ENCODE peak calls at places on chromosomes 4 and X, in ten cellular contexts. One of them, this sample, is unnamed.

GRCh38 chr4:61572160-61572559 is 372.0 kb downstream of the ADGRL3 start:
- DNase-seq in transverse colon: no peak
- DNase-seq in left ventricle myocardium inferior: no peak
- DNase-seq in suprapubic skin: no peak
- DNase-seq in fibroblast of mammary gland: peak; percentile 24
- DNase-seq in fibroblast of pulmonary artery: peak; percentile 58
- DNase-seq in mucosa of descending colon: no peak
- DNase-seq in body of pancreas: no peak
- DNase-seq in lower leg skin: no peak
- DNase-seq in GM23248: no peak
- DNase-seq in this sample: no peak

GRCh38 chrX:113741744-113742143 is 842.1 kb upstream of the HTR2C start:
- DNase-seq in transverse colon: no peak
- DNase-seq in left ventricle myocardium inferior: no peak
- DNase-seq in suprapubic skin: no peak
- DNase-seq in fibroblast of mammary gland: peak; percentile 50
- DNase-seq in fibroblast of pulmonary artery: peak; percentile 55
- DNase-seq in mucosa of descending colon: no peak
- DNase-seq in body of pancreas: no peak
- DNase-seq in lower leg skin: no peak
- DNase-seq in GM23248: peak; percentile 60
- DNase-seq in this sample: no peak

GRCh38 chr4:121147923-121148443 is 16.1 kb downstream of the TNIP3 start:
- DNase-seq in transverse colon: no peak
- DNase-seq in left ventricle myocardium inferior: no peak
- DNase-seq in suprapubic skin: no peak
- DNase-seq in fibroblast of mammary gland: peak; percentile 70
- DNase-seq in fibroblast of pulmonary artery: no peak
- DNase-seq in mucosa of descending colon: no peak
- DNase-seq in body of pancreas: no peak
- DNase-seq in lower leg skin: no peak
- DNase-seq in GM23248: peak; percentile 84
- DNase-seq in this sample: no peak

GRCh38 chr4:185504098-185505047 is 30.9 kb downstream of the PDLIM3 start:
- DNase-seq in transverse colon: peak; percentile 82
- DNase-seq in left ventricle myocardium inferior: peak; percentile 83
- DNase-seq in suprapubic skin: no peak
- DNase-seq in fibroblast of mammary gland: no peak
- DNase-seq in fibroblast of pulmonary artery: peak; percentile 75
- DNase-seq in mucosa of descending colon: peak; percentile 80
- DNase-seq in body of pancreas: peak; percentile 34
- DNase-seq in lower leg skin: no peak
- DNase-seq in GM23248: peak; percentile 48
- DNase-seq in this sample: peak; percentile 89

GRCh38 chrX:67789536-67789935 is 245.7 kb downstream of the AR start:
- DNase-seq in transverse colon: no peak
- DNase-seq in left ventricle myocardium inferior: no peak
- DNase-seq in suprapubic skin: no peak
- DNase-seq in fibroblast of mammary gland: no peak
- DNase-seq in fibroblast of pulmonary artery: no peak
- DNase-seq in mucosa of descending colon: no peak
- DNase-seq in body of pancreas: no peak
- DNase-seq in lower leg skin: no peak
- DNase-seq in GM23248: no peak
- DNase-seq in this sample: no peak

GRCh38 chr4:169040559-169041261 is 30.7 kb upstream of the CBR4 start:
- DNase-seq in transverse colon: peak; percentile 43
- DNase-seq in left ventricle myocardium inferior: no peak
- DNase-seq in suprapubic skin: no peak
- DNase-seq in fibroblast of mammary gland: no peak
- DNase-seq in fibroblast of pulmonary artery: no peak
- DNase-seq in mucosa of descending colon: no peak
- DNase-seq in body of pancreas: peak; percentile 30
- DNase-seq in lower leg skin: peak; percentile 18
- DNase-seq in GM23248: no peak
- DNase-seq in this sample: peak; percentile 56

GRCh38 chr4:1711055-1711905 is 839 bp downstream of the SLBP start:
- DNase-seq in transverse colon: peak; percentile 63
- DNase-seq in left ventricle myocardium inferior: peak; percentile 50
- DNase-seq in suprapubic skin: no peak
- DNase-seq in fibroblast of mammary gland: peak; percentile 59
- DNase-seq in fibroblast of pulmonary artery: peak; percentile 63
- DNase-seq in mucosa of descending colon: peak; percentile 79
- DNase-seq in body of pancreas: peak; percentile 68
- DNase-seq in lower leg skin: peak; percentile 92
- DNase-seq in GM23248: peak; percentile 83
- DNase-seq in this sample: peak; percentile 57

GRCh38 chrX:118802857-118803256 is 20.8 kb upstream of the ZCCHC12 start:
- DNase-seq in transverse colon: no peak
- DNase-seq in left ventricle myocardium inferior: no peak
- DNase-seq in suprapubic skin: no peak
- DNase-seq in fibroblast of mammary gland: peak; percentile 58
- DNase-seq in fibroblast of pulmonary artery: peak; percentile 83
- DNase-seq in mucosa of descending colon: no peak
- DNase-seq in body of pancreas: no peak
- DNase-seq in lower leg skin: no peak
- DNase-seq in GM23248: peak; percentile 17
- DNase-seq in this sample: peak; percentile 9

GRCh38 chr4:90126805-90127204 is 389 bp upstream of the CCSER1 start:
- DNase-seq in transverse colon: no peak
- DNase-seq in left ventricle myocardium inferior: no peak
- DNase-seq in suprapubic skin: no peak
- DNase-seq in fibroblast of mammary gland: no peak
- DNase-seq in fibroblast of pulmonary artery: no peak
- DNase-seq in mucosa of descending colon: no peak
- DNase-seq in body of pancreas: no peak
- DNase-seq in lower leg skin: no peak
- DNase-seq in GM23248: no peak
- DNase-seq in this sample: no peak

GRCh38 chrX:47497274-47497673 is 14.3 kb upstream of the ZNF41 start:
- DNase-seq in transverse colon: no peak
- DNase-seq in left ventricle myocardium inferior: no peak
- DNase-seq in suprapubic skin: no peak
- DNase-seq in fibroblast of mammary gland: peak; percentile 51
- DNase-seq in fibroblast of pulmonary artery: peak; percentile 57
- DNase-seq in mucosa of descending colon: no peak
- DNase-seq in body of pancreas: no peak
- DNase-seq in lower leg skin: no peak
- DNase-seq in GM23248: peak; percentile 61
- DNase-seq in this sample: peak; percentile 5

GRCh38 chr4:10926025-10926424 is 241.5 kb upstream of the CLNK start:
- DNase-seq in transverse colon: no peak
- DNase-seq in left ventricle myocardium inferior: no peak
- DNase-seq in suprapubic skin: no peak
- DNase-seq in fibroblast of mammary gland: peak; percentile 48
- DNase-seq in fibroblast of pulmonary artery: no peak
- DNase-seq in mucosa of descending colon: no peak
- DNase-seq in body of pancreas: no peak
- DNase-seq in lower leg skin: no peak
- DNase-seq in GM23248: peak; percentile 46
- DNase-seq in this sample: no peak

GRCh38 chrX:50579955-50580354 is 109.3 kb upstream of the DGKK start:
- DNase-seq in transverse colon: peak; percentile 29
- DNase-seq in left ventricle myocardium inferior: no peak
- DNase-seq in suprapubic skin: no peak
- DNase-seq in fibroblast of mammary gland: peak; percentile 71
- DNase-seq in fibroblast of pulmonary artery: peak; percentile 74
- DNase-seq in mucosa of descending colon: no peak
- DNase-seq in body of pancreas: peak; percentile 63
- DNase-seq in lower leg skin: no peak
- DNase-seq in GM23248: peak; percentile 53
- DNase-seq in this sample: peak; percentile 65

GRCh38 chrX:22135994-22136684 is 104.0 kb downstream of the PHEX start:
- DNase-seq in transverse colon: no peak
- DNase-seq in left ventricle myocardium inferior: no peak
- DNase-seq in suprapubic skin: no peak
- DNase-seq in fibroblast of mammary gland: peak; percentile 79
- DNase-seq in fibroblast of pulmonary artery: peak; percentile 59
- DNase-seq in mucosa of descending colon: no peak
- DNase-seq in body of pancreas: peak; percentile 52
- DNase-seq in lower leg skin: no peak
- DNase-seq in GM23248: peak; percentile 84
- DNase-seq in this sample: peak; percentile 50

GRCh38 chr4:105620640-105621323 is 68.4 kb downstream of the ARHGEF38 start:
- DNase-seq in transverse colon: no peak
- DNase-seq in left ventricle myocardium inferior: no peak
- DNase-seq in suprapubic skin: no peak
- DNase-seq in fibroblast of mammary gland: peak; percentile 80
- DNase-seq in fibroblast of pulmonary artery: peak; percentile 78
- DNase-seq in mucosa of descending colon: no peak
- DNase-seq in body of pancreas: no peak
- DNase-seq in lower leg skin: no peak
- DNase-seq in GM23248: peak; percentile 56
- DNase-seq in this sample: peak; percentile 60

GRCh38 chr4:38562751-38563198 is 101.2 kb upstream of the KLF3 start:
- DNase-seq in transverse colon: peak; percentile 33
- DNase-seq in left ventricle myocardium inferior: peak; percentile 46
- DNase-seq in suprapubic skin: peak; percentile 75
- DNase-seq in fibroblast of mammary gland: peak; percentile 6
- DNase-seq in fibroblast of pulmonary artery: peak; percentile 90
- DNase-seq in mucosa of descending colon: peak; percentile 56
- DNase-seq in body of pancreas: no peak
- DNase-seq in lower leg skin: no peak
- DNase-seq in GM23248: peak; percentile 31
- DNase-seq in this sample: no peak

GRCh38 chr4:54661686-54662085 is 3.9 kb downstream of the KIT start:
- DNase-seq in transverse colon: no peak
- DNase-seq in left ventricle myocardium inferior: no peak
- DNase-seq in suprapubic skin: no peak
- DNase-seq in fibroblast of mammary gland: peak; percentile 96
- DNase-seq in fibroblast of pulmonary artery: peak; percentile 55
- DNase-seq in mucosa of descending colon: no peak
- DNase-seq in body of pancreas: no peak
- DNase-seq in lower leg skin: no peak
- DNase-seq in GM23248: peak; percentile 95
- DNase-seq in this sample: no peak

GRCh38 chr4:54660591-54660990 is 2.8 kb downstream of the KIT start:
- DNase-seq in transverse colon: no peak
- DNase-seq in left ventricle myocardium inferior: no peak
- DNase-seq in suprapubic skin: no peak
- DNase-seq in fibroblast of mammary gland: peak; percentile 69
- DNase-seq in fibroblast of pulmonary artery: no peak
- DNase-seq in mucosa of descending colon: no peak
- DNase-seq in body of pancreas: no peak
- DNase-seq in lower leg skin: no peak
- DNase-seq in GM23248: peak; percentile 78
- DNase-seq in this sample: no peak

GRCh38 chr4:54659213-54660144 is 1.7 kb downstream of the KIT start:
- DNase-seq in transverse colon: no peak
- DNase-seq in left ventricle myocardium inferior: no peak
- DNase-seq in suprapubic skin: no peak
- DNase-seq in fibroblast of mammary gland: peak; percentile 25
- DNase-seq in fibroblast of pulmonary artery: peak; percentile 28
- DNase-seq in mucosa of descending colon: no peak
- DNase-seq in body of pancreas: peak; percentile 39
- DNase-seq in lower leg skin: no peak
- DNase-seq in GM23248: no peak
- DNase-seq in this sample: no peak

GRCh38 chr4:54661156-54661555 is 3.4 kb downstream of the KIT start:
- DNase-seq in transverse colon: no peak
- DNase-seq in left ventricle myocardium inferior: no peak
- DNase-seq in suprapubic skin: no peak
- DNase-seq in fibroblast of mammary gland: peak; percentile 91
- DNase-seq in fibroblast of pulmonary artery: peak; percentile 57
- DNase-seq in mucosa of descending colon: no peak
- DNase-seq in body of pancreas: no peak
- DNase-seq in lower leg skin: no peak
- DNase-seq in GM23248: peak; percentile 92
- DNase-seq in this sample: no peak

DNA sequence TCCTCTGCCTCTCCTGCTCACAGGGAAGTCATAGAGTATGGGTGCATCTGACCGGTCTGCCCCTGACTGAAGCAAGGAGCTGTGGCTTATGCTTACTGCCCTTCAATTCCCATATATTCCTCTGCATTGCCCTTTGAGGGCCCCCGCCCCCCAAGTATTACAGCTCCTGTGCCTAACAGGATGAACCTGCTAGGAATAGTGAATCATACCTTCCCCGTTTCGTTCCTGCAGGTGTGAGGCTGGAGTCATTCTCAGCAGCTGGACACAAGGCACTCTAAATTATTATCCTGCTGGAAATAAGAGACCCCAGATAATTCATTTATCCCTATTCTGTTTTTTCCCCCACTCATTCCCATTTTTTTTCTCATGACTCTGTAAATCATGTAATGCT is 2.4 kb downstream of the KIT start:
- DNase-seq in transverse colon: no peak
- DNase-seq in left ventricle myocardium inferior: no peak
- DNase-seq in suprapubic skin: no peak
- DNase-seq in fibroblast of mammary gland: no peak
- DNase-seq in fibroblast of pulmonary artery: no peak
- DNase-seq in mucosa of descending colon: no peak
- DNase-seq in body of pancreas: no peak
- DNase-seq in lower leg skin: no peak
- DNase-seq in GM23248: no peak
- DNase-seq in this sample: no peak
- H3K4me3 ChIP-seq in transverse colon: peak overlapping the region; percentile 72
- H3K4me3 ChIP-seq in left ventricle myocardium inferior: peak overlapping the region; percentile 71
- H3K4me3 ChIP-seq in suprapubic skin: peak overlapping the region; percentile 54
- H3K4me3 ChIP-seq in fibroblast of mammary gland: no peak overlapping the region
- H3K4me3 ChIP-seq in fibroblast of pulmonary artery: no peak overlapping the region
- H3K4me3 ChIP-seq in mucosa of descending colon: no peak overlapping the region
- H3K4me3 ChIP-seq in body of pancreas: no peak overlapping the region
- H3K4me3 ChIP-seq in lower leg skin: no peak overlapping the region
- H3K4me3 ChIP-seq in GM23248: no peak overlapping the region
- H3K4me3 ChIP-seq in this sample: no peak overlapping the region

GRCh38 chrX:13939741-13940597 is 89.7 kb downstream of the GEMIN8 start:
- DNase-seq in transverse colon: no peak
- DNase-seq in left ventricle myocardium inferior: no peak
- DNase-seq in suprapubic skin: no peak
- DNase-seq in fibroblast of mammary gland: no peak
- DNase-seq in fibroblast of pulmonary artery: no peak
- DNase-seq in mucosa of descending colon: no peak
- DNase-seq in body of pancreas: no peak
- DNase-seq in lower leg skin: no peak
- DNase-seq in GM23248: no peak
- DNase-seq in this sample: no peak
- H3K4me3 ChIP-seq in transverse colon: no peak overlapping the region
- H3K4me3 ChIP-seq in left ventricle myocardium inferior: no peak overlapping the region
- H3K4me3 ChIP-seq in suprapubic skin: no peak overlapping the region
- H3K4me3 ChIP-seq in fibroblast of mammary gland: no peak overlapping the region
- H3K4me3 ChIP-seq in fibroblast of pulmonary artery: no peak overlapping the region
- H3K4me3 ChIP-seq in mucosa of descending colon: no peak overlapping the region
- H3K4me3 ChIP-seq in body of pancreas: no peak overlapping the region
- H3K4me3 ChIP-seq in lower leg skin: no peak overlapping the region
- H3K4me3 ChIP-seq in GM23248: no peak overlapping the region
- H3K4me3 ChIP-seq in this sample: no peak overlapping the region

GRCh38 chr4:68717999-68718398 is 47.5 kb upstream of the UGT2B15 start:
- DNase-seq in transverse colon: no peak
- DNase-seq in left ventricle myocardium inferior: no peak
- DNase-seq in suprapubic skin: no peak
- DNase-seq in fibroblast of mammary gland: no peak
- DNase-seq in fibroblast of pulmonary artery: no peak
- DNase-seq in mucosa of descending colon: no peak
- DNase-seq in body of pancreas: no peak
- DNase-seq in lower leg skin: no peak
- DNase-seq in GM23248: no peak
- DNase-seq in this sample: no peak
- H3K4me3 ChIP-seq in transverse colon: no peak overlapping the region
- H3K4me3 ChIP-seq in left ventricle myocardium inferior: no peak overlapping the region
- H3K4me3 ChIP-seq in suprapubic skin: no peak overlapping the region
- H3K4me3 ChIP-seq in fibroblast of mammary gland: no peak overlapping the region
- H3K4me3 ChIP-seq in fibroblast of pulmonary artery: no peak overlapping the region
- H3K4me3 ChIP-seq in mucosa of descending colon: no peak overlapping the region
- H3K4me3 ChIP-seq in body of pancreas: no peak overlapping the region
- H3K4me3 ChIP-seq in lower leg skin: no peak overlapping the region
- H3K4me3 ChIP-seq in GM23248: no peak overlapping the region
- H3K4me3 ChIP-seq in this sample: no peak overlapping the region

GRCh38 chr4:154328030-154328429 is 163.6 kb downstream of the DCHS2 start:
- DNase-seq in transverse colon: no peak
- DNase-seq in left ventricle myocardium inferior: no peak
- DNase-seq in suprapubic skin: no peak
- DNase-seq in fibroblast of mammary gland: no peak
- DNase-seq in fibroblast of pulmonary artery: no peak
- DNase-seq in mucosa of descending colon: no peak
- DNase-seq in body of pancreas: no peak
- DNase-seq in lower leg skin: no peak
- DNase-seq in GM23248: no peak
- DNase-seq in this sample: no peak
- H3K4me3 ChIP-seq in transverse colon: no peak overlapping the region
- H3K4me3 ChIP-seq in left ventricle myocardium inferior: no peak overlapping the region
- H3K4me3 ChIP-seq in suprapubic skin: no peak overlapping the region
- H3K4me3 ChIP-seq in fibroblast of mammary gland: no peak overlapping the region
- H3K4me3 ChIP-seq in fibroblast of pulmonary artery: no peak overlapping the region
- H3K4me3 ChIP-seq in mucosa of descending colon: no peak overlapping the region
- H3K4me3 ChIP-seq in body of pancreas: no peak overlapping the region
- H3K4me3 ChIP-seq in lower leg skin: no peak overlapping the region
- H3K4me3 ChIP-seq in GM23248: no peak overlapping the region
- H3K4me3 ChIP-seq in this sample: no peak overlapping the region